ENCODE peak calls at places on chromosomes 13 and 19, in nine cellular contexts. One of them, this sample, is unnamed.

GRCh38 chr19:1151917-1152601 is 22.0 kb downstream of the SBNO2 start:
- DNase-seq in stomach: no peak
- DNase-seq in SK-N-SH: no peak
- DNase-seq in HepG2: no peak
- DNase-seq in GM23248: peak; percentile 80
- DNase-seq in fibroblast of lung: no peak
- DNase-seq in A549: no peak
- DNase-seq in uterus: peak; percentile 70
- DNase-seq in thoracic aorta: no peak
- DNase-seq in this sample: no peak

GRCh38 chr13:44140146-44140545 is 233.5 kb upstream of the SERP2 start:
- DNase-seq in thoracic aorta: no peak
- DNase-seq in GM23248: no peak
- DNase-seq in A549: no peak
- DNase-seq in fibroblast of lung: no peak
- DNase-seq in uterus: no peak
- DNase-seq in SK-N-SH: no peak
- DNase-seq in stomach: peak; percentile 62
- DNase-seq in HepG2: peak; percentile 16
- DNase-seq in this sample: no peak

GRCh38 chr13:44397766-44398223 is 24.2 kb downstream of the SERP2 start:
- DNase-seq in thoracic aorta: no peak
- DNase-seq in HepG2: no peak
- DNase-seq in stomach: no peak
- DNase-seq in A549: no peak
- DNase-seq in SK-N-SH: no peak
- DNase-seq in fibroblast of lung: no peak
- DNase-seq in uterus: no peak
- DNase-seq in GM23248: no peak
- DNase-seq in this sample: no peak

GRCh38 chr13:82688400-82688999 is 1193.8 kb downstream of the SLITRK1 start:
- DNase-seq in fibroblast of lung: peak; percentile 3
- DNase-seq in GM23248: no peak
- DNase-seq in A549: no peak
- DNase-seq in stomach: no peak
- DNase-seq in thoracic aorta: no peak
- DNase-seq in uterus: no peak
- DNase-seq in SK-N-SH: no peak
- DNase-seq in HepG2: no peak
- DNase-seq in this sample: no peak

GRCh38 chr19:53958168-53958571 is 4.6 kb upstream of the CACNG8 start:
- DNase-seq in fibroblast of lung: no peak
- DNase-seq in stomach: no peak
- DNase-seq in A549: no peak
- DNase-seq in GM23248: no peak
- DNase-seq in HepG2: no peak
- DNase-seq in SK-N-SH: peak; percentile 92
- DNase-seq in uterus: no peak
- DNase-seq in thoracic aorta: no peak
- DNase-seq in this sample: no peak

GRCh38 chr19:44260343-44260681 is 626 bp downstream of the ZNF233 start:
- DNase-seq in fibroblast of lung: no peak
- DNase-seq in uterus: no peak
- DNase-seq in thoracic aorta: no peak
- DNase-seq in stomach: no peak
- DNase-seq in A549: no peak
- DNase-seq in HepG2: no peak
- DNase-seq in SK-N-SH: peak; percentile 21
- DNase-seq in GM23248: no peak
- DNase-seq in this sample: no peak

GRCh38 chr13:23643828-23644419 is 73.7 kb downstream of the TNFRSF19 start:
- DNase-seq in SK-N-SH: no peak
- DNase-seq in uterus: no peak
- DNase-seq in GM23248: peak; percentile 1
- DNase-seq in A549: no peak
- DNase-seq in HepG2: no peak
- DNase-seq in stomach: no peak
- DNase-seq in fibroblast of lung: no peak
- DNase-seq in thoracic aorta: no peak
- DNase-seq in this sample: no peak

GRCh38 chr19:47779524-47780214 is 1.2 kb downstream of the SELENOW start:
- DNase-seq in thoracic aorta: peak; percentile 52
- DNase-seq in HepG2: no peak
- DNase-seq in A549: no peak
- DNase-seq in SK-N-SH: no peak
- DNase-seq in fibroblast of lung: no peak
- DNase-seq in stomach: peak; percentile 58
- DNase-seq in uterus: peak; percentile 73
- DNase-seq in GM23248: peak; percentile 44
- DNase-seq in this sample: peak; percentile 48

GRCh38 chr13:87788363-87788762 is 117.2 kb downstream of the SLITRK5 start:
- DNase-seq in SK-N-SH: no peak
- DNase-seq in fibroblast of lung: no peak
- DNase-seq in GM23248: no peak
- DNase-seq in uterus: no peak
- DNase-seq in A549: no peak
- DNase-seq in stomach: no peak
- DNase-seq in thoracic aorta: no peak
- DNase-seq in HepG2: no peak
- DNase-seq in this sample: no peak

GRCh38 chr19:1833540-1833939 is 14.7 kb downstream of the REXO1 start:
- DNase-seq in stomach: no peak
- DNase-seq in HepG2: no peak
- DNase-seq in uterus: no peak
- DNase-seq in thoracic aorta: no peak
- DNase-seq in fibroblast of lung: no peak
- DNase-seq in A549: no peak
- DNase-seq in SK-N-SH: no peak
- DNase-seq in GM23248: no peak
- DNase-seq in this sample: no peak

GRCh38 chr13:101416181-101417042 is at the start of gene NALCN:
- DNase-seq in A549: peak; percentile 24
- DNase-seq in thoracic aorta: no peak
- DNase-seq in fibroblast of lung: peak; percentile 30
- DNase-seq in uterus: no peak
- DNase-seq in stomach: no peak
- DNase-seq in HepG2: no peak
- DNase-seq in GM23248: peak; percentile 69
- DNase-seq in SK-N-SH: peak; percentile 82
- DNase-seq in this sample: peak; percentile 11

GRCh38 chr19:5152767-5153532 is 184.0 kb downstream of the KDM4B start:
- DNase-seq in GM23248: no peak
- DNase-seq in HepG2: no peak
- DNase-seq in fibroblast of lung: no peak
- DNase-seq in thoracic aorta: no peak
- DNase-seq in A549: no peak
- DNase-seq in stomach: no peak
- DNase-seq in uterus: no peak
- DNase-seq in SK-N-SH: peak; percentile 30
- DNase-seq in this sample: no peak

GRCh38 chr19:45468803-45469131 is 971 bp downstream of the FOSB start:
- DNase-seq in HepG2: no peak
- DNase-seq in SK-N-SH: no peak
- DNase-seq in fibroblast of lung: peak; percentile 44
- DNase-seq in A549: peak; percentile 66
- DNase-seq in thoracic aorta: no peak
- DNase-seq in uterus: no peak
- DNase-seq in GM23248: peak; percentile 87
- DNase-seq in stomach: peak; percentile 41
- DNase-seq in this sample: no peak

GRCh38 chr19:4016486-4016885 is 8.9 kb downstream of the PIAS4 start:
- DNase-seq in uterus: no peak
- DNase-seq in stomach: no peak
- DNase-seq in HepG2: no peak
- DNase-seq in SK-N-SH: no peak
- DNase-seq in GM23248: no peak
- DNase-seq in A549: no peak
- DNase-seq in fibroblast of lung: no peak
- DNase-seq in thoracic aorta: no peak
- DNase-seq in this sample: no peak

GRCh38 chr19:42571136-42571535 is 23.6 kb downstream of the CEACAM8 start:
- DNase-seq in HepG2: no peak
- DNase-seq in A549: no peak
- DNase-seq in uterus: no peak
- DNase-seq in thoracic aorta: no peak
- DNase-seq in SK-N-SH: no peak
- DNase-seq in stomach: no peak
- DNase-seq in fibroblast of lung: no peak
- DNase-seq in GM23248: no peak
- DNase-seq in this sample: no peak

GRCh38 chr19:8452446-8453123 is 7.8 kb downstream of the HNRNPM start:
- DNase-seq in thoracic aorta: no peak
- DNase-seq in fibroblast of lung: no peak
- DNase-seq in GM23248: no peak
- DNase-seq in HepG2: no peak
- DNase-seq in SK-N-SH: no peak
- DNase-seq in A549: no peak
- DNase-seq in uterus: no peak
- DNase-seq in stomach: no peak
- DNase-seq in this sample: no peak
- H3K4me1 ChIP-seq in thoracic aorta: peaks cover 72% of the 10 kb centered on the region
- H3K4me1 ChIP-seq in fibroblast of lung: peaks cover 14% of the 10 kb centered on the region
- H3K4me1 ChIP-seq in GM23248: peaks cover 19% of the 10 kb centered on the region
- H3K4me1 ChIP-seq in HepG2: peaks cover 75% of the 10 kb centered on the region
- H3K4me1 ChIP-seq in SK-N-SH: peaks cover 3% of the 10 kb centered on the region
- H3K4me1 ChIP-seq in A549: peaks cover 81% of the 10 kb centered on the region
- H3K4me1 ChIP-seq in uterus: peaks cover 20% of the 10 kb centered on the region
- H3K4me1 ChIP-seq in stomach: peaks cover 72% of the 10 kb centered on the region
- H3K4me1 ChIP-seq in this sample: peaks cover 19% of the 10 kb centered on the region

GRCh38 chr13:105979131-105979530 is 556.3 kb downstream of the EFNB2 start:
- DNase-seq in GM23248: no peak
- DNase-seq in A549: peak; percentile 7
- DNase-seq in uterus: no peak
- DNase-seq in fibroblast of lung: no peak
- DNase-seq in HepG2: no peak
- DNase-seq in SK-N-SH: no peak
- DNase-seq in thoracic aorta: no peak
- DNase-seq in stomach: no peak
- DNase-seq in this sample: no peak
- H3K4me3 ChIP-seq in GM23248: no peak overlapping the region
- H3K4me3 ChIP-seq in A549: no peak overlapping the region
- H3K4me3 ChIP-seq in uterus: no peak overlapping the region
- H3K4me3 ChIP-seq in fibroblast of lung: no peak overlapping the region
- H3K4me3 ChIP-seq in HepG2: no peak overlapping the region
- H3K4me3 ChIP-seq in SK-N-SH: no peak overlapping the region
- H3K4me3 ChIP-seq in thoracic aorta: no peak overlapping the region
- H3K4me3 ChIP-seq in stomach: no peak overlapping the region
- H3K4me3 ChIP-seq in this sample: no peak overlapping the region

GRCh38 chr19:11784356-11784755 is 14.0 kb upstream of the ZNF491 start:
- DNase-seq in A549: no peak
- DNase-seq in SK-N-SH: no peak
- DNase-seq in HepG2: no peak
- DNase-seq in fibroblast of lung: no peak
- DNase-seq in GM23248: no peak
- DNase-seq in uterus: no peak
- DNase-seq in stomach: no peak
- DNase-seq in thoracic aorta: no peak
- DNase-seq in this sample: no peak

GRCh38 chr19:11792942-11793341 is 5.4 kb upstream of the ZNF491 start:
- DNase-seq in thoracic aorta: no peak
- DNase-seq in A549: no peak
- DNase-seq in fibroblast of lung: no peak
- DNase-seq in stomach: no peak
- DNase-seq in uterus: no peak
- DNase-seq in GM23248: no peak
- DNase-seq in SK-N-SH: no peak
- DNase-seq in HepG2: no peak
- DNase-seq in this sample: no peak

GRCh38 chr19:11783767-11784166 is 14.6 kb upstream of the ZNF491 start:
- DNase-seq in A549: no peak
- DNase-seq in SK-N-SH: no peak
- DNase-seq in fibroblast of lung: no peak
- DNase-seq in uterus: no peak
- DNase-seq in stomach: no peak
- DNase-seq in HepG2: no peak
- DNase-seq in GM23248: no peak
- DNase-seq in thoracic aorta: no peak
- DNase-seq in this sample: no peak

DNA sequence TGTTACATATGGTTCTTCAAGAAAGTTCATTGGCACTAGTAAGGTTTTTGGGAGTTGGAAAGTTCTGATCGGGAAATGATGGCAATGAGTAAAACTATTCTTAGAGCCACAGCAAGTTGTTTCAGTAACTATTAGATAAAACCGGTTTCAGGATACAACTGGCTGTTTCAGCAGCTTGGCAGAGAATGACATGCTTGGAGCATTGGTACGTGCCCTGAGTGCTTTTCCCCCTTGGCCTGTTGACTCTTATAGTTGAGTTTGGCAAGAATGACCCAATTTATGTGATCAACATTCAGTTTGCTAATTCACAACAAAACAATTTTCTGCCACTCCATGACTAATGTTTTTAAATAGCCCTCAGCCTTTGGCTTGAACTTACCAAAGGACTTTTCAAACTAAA is 10.8 kb upstream of the ZNF491 start:
- DNase-seq in thoracic aorta: no peak
- DNase-seq in A549: no peak
- DNase-seq in uterus: no peak
- DNase-seq in fibroblast of lung: no peak
- DNase-seq in HepG2: no peak
- DNase-seq in stomach: no peak
- DNase-seq in SK-N-SH: no peak
- DNase-seq in GM23248: no peak
- DNase-seq in this sample: no peak
- H3K9me3 ChIP-seq in thoracic aorta: peaks cover 68% of the 10 kb centered on the region
- H3K9me3 ChIP-seq in A549: no peaks in the 10 kb centered on the region
- H3K9me3 ChIP-seq in uterus: peaks cover 51% of the 10 kb centered on the region
- H3K9me3 ChIP-seq in fibroblast of lung: peaks cover under 1% of the 10 kb centered on the region
- H3K9me3 ChIP-seq in HepG2: no peaks in the 10 kb centered on the region
- H3K9me3 ChIP-seq in stomach: peaks cover 87% of the 10 kb centered on the region
- H3K9me3 ChIP-seq in SK-N-SH: peaks cover 24% of the 10 kb centered on the region
- H3K9me3 ChIP-seq in GM23248: peaks cover 6% of the 10 kb centered on the region
- H3K9me3 ChIP-seq in this sample: peaks cover 14% of the 10 kb centered on the region

GRCh38 chr13:98313938-98314292 is 136.8 kb upstream of the RNF113B start:
- DNase-seq in uterus: no peak
- DNase-seq in GM23248: peak; percentile 16
- DNase-seq in thoracic aorta: no peak
- DNase-seq in A549: no peak
- DNase-seq in fibroblast of lung: no peak
- DNase-seq in HepG2: no peak
- DNase-seq in stomach: peak; percentile 44
- DNase-seq in SK-N-SH: peak; percentile 20
- DNase-seq in this sample: no peak

GRCh38 chr13:98315466-98315865 is 138.4 kb upstream of the RNF113B start:
- DNase-seq in stomach: no peak
- DNase-seq in HepG2: no peak
- DNase-seq in GM23248: peak; percentile 82
- DNase-seq in thoracic aorta: no peak
- DNase-seq in fibroblast of lung: peak; percentile 59
- DNase-seq in A549: no peak
- DNase-seq in SK-N-SH: no peak
- DNase-seq in uterus: no peak
- DNase-seq in this sample: no peak

GRCh38 chr13:98317573-98318171 is 140.6 kb upstream of the RNF113B start:
- DNase-seq in uterus: no peak
- DNase-seq in fibroblast of lung: no peak
- DNase-seq in SK-N-SH: no peak
- DNase-seq in HepG2: no peak
- DNase-seq in stomach: no peak
- DNase-seq in A549: no peak
- DNase-seq in thoracic aorta: no peak
- DNase-seq in GM23248: no peak
- DNase-seq in this sample: no peak

GRCh38 chr13:98318263-98318878 is 141.3 kb upstream of the RNF113B start:
- DNase-seq in GM23248: no peak
- DNase-seq in fibroblast of lung: no peak
- DNase-seq in A549: no peak
- DNase-seq in HepG2: peak; percentile 35
- DNase-seq in SK-N-SH: no peak
- DNase-seq in thoracic aorta: no peak
- DNase-seq in stomach: no peak
- DNase-seq in uterus: no peak
- DNase-seq in this sample: no peak

GRCh38 chr13:98315902-98316301 is 138.8 kb upstream of the RNF113B start:
- DNase-seq in GM23248: no peak
- DNase-seq in A549: no peak
- DNase-seq in uterus: no peak
- DNase-seq in thoracic aorta: no peak
- DNase-seq in SK-N-SH: no peak
- DNase-seq in stomach: no peak
- DNase-seq in fibroblast of lung: no peak
- DNase-seq in HepG2: no peak
- DNase-seq in this sample: no peak
- H3K4me1 ChIP-seq in GM23248: no peaks in the 10 kb centered on the region
- H3K4me1 ChIP-seq in A549: peaks cover 5% of the 10 kb centered on the region
- H3K4me1 ChIP-seq in uterus: no peaks in the 10 kb centered on the region
- H3K4me1 ChIP-seq in thoracic aorta: no peaks in the 10 kb centered on the region
- H3K4me1 ChIP-seq in SK-N-SH: no peaks in the 10 kb centered on the region
- H3K4me1 ChIP-seq in stomach: peaks cover 15% of the 10 kb centered on the region
- H3K4me1 ChIP-seq in fibroblast of lung: peaks cover 3% of the 10 kb centered on the region
- H3K4me1 ChIP-seq in HepG2: peaks cover 85% of the 10 kb centered on the region
- H3K4me1 ChIP-seq in this sample: no peaks in the 10 kb centered on the region

This sample was measured in HAP-1.